ENCODE peak calls at places on chromosomes 13 and 19, in ten cellular contexts. One of them, this sample, is unnamed.

GRCh38 chr19:5971714-5972354 is 6.1 kb downstream of the RANBP3 start:
- DNase-seq in activated naive CD4-positive, alpha-beta T cell treated with anti-CD3 and anti-CD28 coated beads, Interleukin-2, amount 50 U/mL, for 16 hours: no peak
- DNase-seq in adrenal gland: no peak
- DNase-seq in retina: no peak
- DNase-seq in T-helper 2 cell: no peak
- DNase-seq in Calu3: no peak
- DNase-seq in spleen: no peak
- DNase-seq in HCT116: no peak
- DNase-seq in left cardiac atrium: no peak
- DNase-seq in ureter: no peak
- DNase-seq in this sample: no peak

GRCh38 chr13:29471551-29471950 is 123.9 kb downstream of the SLC7A1 start:
- DNase-seq in adrenal gland: no peak
- DNase-seq in Calu3: no peak
- DNase-seq in T-helper 2 cell: no peak
- DNase-seq in HCT116: no peak
- DNase-seq in retina: no peak
- DNase-seq in left cardiac atrium: no peak
- DNase-seq in spleen: no peak
- DNase-seq in activated naive CD4-positive, alpha-beta T cell treated with anti-CD3 and anti-CD28 coated beads, Interleukin-2, amount 50 U/mL, for 16 hours: no peak
- DNase-seq in ureter: no peak
- DNase-seq in this sample: no peak

GRCh38 chr19:7908078-7908699 is 4.5 kb downstream of the MAP2K7 start:
- DNase-seq in ureter: peak
- DNase-seq in spleen: no peak
- DNase-seq in adrenal gland: peak
- DNase-seq in T-helper 2 cell: no peak
- DNase-seq in activated naive CD4-positive, alpha-beta T cell treated with anti-CD3 and anti-CD28 coated beads, Interleukin-2, amount 50 U/mL, for 16 hours: no peak
- DNase-seq in retina: no peak
- DNase-seq in HCT116: no peak
- DNase-seq in left cardiac atrium: no peak
- DNase-seq in Calu3: no peak
- DNase-seq in this sample: no peak

GRCh38 chr13:101092985-101093384 is 323.3 kb downstream of the NALCN start:
- DNase-seq in activated naive CD4-positive, alpha-beta T cell treated with anti-CD3 and anti-CD28 coated beads, Interleukin-2, amount 50 U/mL, for 16 hours: no peak
- DNase-seq in retina: no peak
- DNase-seq in left cardiac atrium: no peak
- DNase-seq in adrenal gland: no peak
- DNase-seq in Calu3: no peak
- DNase-seq in spleen: no peak
- DNase-seq in HCT116: no peak
- DNase-seq in T-helper 2 cell: no peak
- DNase-seq in ureter: no peak
- DNase-seq in this sample: no peak

GRCh38 chr13:22765566-22765965 is 415.2 kb upstream of the SGCG start:
- DNase-seq in left cardiac atrium: no peak
- DNase-seq in activated naive CD4-positive, alpha-beta T cell treated with anti-CD3 and anti-CD28 coated beads, Interleukin-2, amount 50 U/mL, for 16 hours: no peak
- DNase-seq in HCT116: no peak
- DNase-seq in adrenal gland: no peak
- DNase-seq in spleen: no peak
- DNase-seq in ureter: no peak
- DNase-seq in T-helper 2 cell: no peak
- DNase-seq in Calu3: no peak
- DNase-seq in retina: no peak
- DNase-seq in this sample: no peak

GRCh38 chr19:51097166-51097736 is 11.0 kb downstream of the CTU1 start:
- DNase-seq in T-helper 2 cell: peak
- DNase-seq in HCT116: peak
- DNase-seq in activated naive CD4-positive, alpha-beta T cell treated with anti-CD3 and anti-CD28 coated beads, Interleukin-2, amount 50 U/mL, for 16 hours: peak
- DNase-seq in adrenal gland: peak
- DNase-seq in left cardiac atrium: peak
- DNase-seq in Calu3: peak
- DNase-seq in retina: peak
- DNase-seq in ureter: peak
- DNase-seq in spleen: peak
- DNase-seq in this sample: peak

GRCh38 chr13:40193290-40194203 is 472.9 kb downstream of the FOXO1 start:
- DNase-seq in HCT116: no peak
- DNase-seq in left cardiac atrium: peak
- DNase-seq in retina: no peak
- DNase-seq in T-helper 2 cell: no peak
- DNase-seq in Calu3: no peak
- DNase-seq in activated naive CD4-positive, alpha-beta T cell treated with anti-CD3 and anti-CD28 coated beads, Interleukin-2, amount 50 U/mL, for 16 hours: no peak
- DNase-seq in ureter: no peak
- DNase-seq in spleen: no peak
- DNase-seq in adrenal gland: no peak
- DNase-seq in this sample: no peak

GRCh38 chr19:38082256-38083118 is 141.5 kb downstream of the DPF1 start:
- DNase-seq in Calu3: no peak
- DNase-seq in adrenal gland: no peak
- DNase-seq in activated naive CD4-positive, alpha-beta T cell treated with anti-CD3 and anti-CD28 coated beads, Interleukin-2, amount 50 U/mL, for 16 hours: no peak
- DNase-seq in left cardiac atrium: no peak
- DNase-seq in HCT116: no peak
- DNase-seq in spleen: no peak
- DNase-seq in ureter: no peak
- DNase-seq in retina: no peak
- DNase-seq in T-helper 2 cell: no peak
- DNase-seq in this sample: no peak